ENCODE peak calls at places on chromosomes 1 and 21, in four cellular contexts. R, B, C and J are unnamed samples.

GRCh38 chr1:44327679-44328491 is 27.2 kb downstream of the ERI3 start:
- DNase-seq in R (peak; percentile 100), B (peak; percentile 81), C (peak; percentile 99), J (peak; percentile 64)

GRCh38 chr1:223319373-223319772 is 44.6 kb downstream of the SUSD4 start:
- DNase-seq in R (no peak), B (no peak), C (no peak), J (no peak)

GRCh38 chr1:156616463-156616862 is 2.8 kb upstream of the HAPLN2 start:
- DNase-seq in R (peak; percentile 60), B (no peak), C (peak; percentile 52), J (peak; percentile 69)

GRCh38 chr1:212002536-212002935 is 32.8 kb downstream of the INTS7 start:
- DNase-seq in R (no peak), B (no peak), C (no peak), J (no peak)

GRCh38 chr1:155173478-155174333 is at the start of gene TRIM46:
- DNase-seq in R (peak; percentile 49), B (peak; percentile 33), C (peak; percentile 54), J (no peak)

GRCh38 chr1:24955161-24955560 is 25.1 kb upstream of the RUNX3 start:
- DNase-seq in R (peak; percentile 76), B (no peak), C (peak; percentile 81), J (no peak)

GRCh38 chr1:7616076-7616833 is 154.8 kb upstream of the VAMP3 start:
- DNase-seq in R (peak; percentile 8), B (no peak), C (peak; percentile 39), J (peak; percentile 72)

GRCh38 chr21:42169758-42170157 is 49.2 kb upstream of the ABCG1 start:
- DNase-seq in R (no peak), B (no peak), C (no peak), J (no peak)

GRCh38 chr1:161260939-161261858 is 2.7 kb downstream of the PCP4L1 start:
- DNase-seq in R (no peak), B (no peak), C (peak; percentile 24), J (no peak)

GRCh38 chr1:7677111-7677510 is 94.0 kb upstream of the VAMP3 start:
- DNase-seq in R (no peak), B (no peak), C (no peak), J (no peak)

GRCh38 chr1:226233293-226233692 is 9.8 kb downstream of the MIXL1 start:
- DNase-seq in R (no peak), B (no peak), C (no peak), J (no peak)

GRCh38 chr1:171403396-171403795 is 81.9 kb upstream of the PRRC2C start:
- DNase-seq in R (peak; percentile 29), B (no peak), C (peak; percentile 21), J (no peak)

GRCh38 chr1:2556277-2557145 is at the start of gene TNFRSF14:
- DNase-seq in R (peak; percentile 49), B (no peak), C (peak; percentile 51), J (peak; percentile 50)

GRCh38 chr1:201790261-201790660 is 38.7 kb upstream of the IPO9 start:
- DNase-seq in R (peak; percentile 59), B (no peak), C (peak; percentile 27), J (no peak)

GRCh38 chr21:46221664-46222435 is 6.7 kb downstream of the LSS start:
- DNase-seq in R (no peak), B (no peak), C (no peak), J (peak; percentile 7)

GRCh38 chr1:171061425-171062143 is 29.1 kb upstream of the FMO3 start:
- DNase-seq in R (no peak), B (no peak), C (peak; percentile 69), J (no peak)

GRCh38 chr1:37255111-37255795 is 219.1 kb upstream of the ZC3H12A start:
- DNase-seq in R (peak; percentile 2), B (peak; percentile 35), C (peak; percentile 29), J (peak; percentile 79)

GRCh38 chr1:12197483-12197880 is 30.7 kb downstream of the TNFRSF1B start:
- DNase-seq in R (no peak), B (no peak), C (no peak), J (no peak)

GRCh38 chr1:218845589-218845988 is 328.1 kb upstream of the LYPLAL1 start:
- DNase-seq in R (no peak), B (no peak), C (no peak), J (no peak)

GRCh38 chr1:246724725-246725095 is 501 bp downstream of the SCCPDH start:
- DNase-seq in R (peak; percentile 26), B (peak; percentile 20), C (peak; percentile 57), J (peak; percentile 38)

GRCh38 chr1:58166417-58166816 is 380.1 kb downstream of the OMA1 start:
- DNase-seq in R (no peak), B (no peak), C (no peak), J (no peak)

GRCh38 chr1:162367073-162367472 is 9.6 kb downstream of the SPATA46 start:
- DNase-seq in R (no peak), B (no peak), C (no peak), J (no peak)

GRCh38 chr1:225763815-225764548 is 13.6 kb upstream of the SRP9 start:
- DNase-seq in R (peak; percentile 40), B (no peak), C (no peak), J (no peak)

GRCh38 chr1:235011064-235011598 is 117.5 kb downstream of the TOMM20 start:
- DNase-seq in R (no peak), B (no peak), C (no peak), J (no peak)

GRCh38 chr1:59972216-59972924 is 45.8 kb upstream of the CYP2J2 start:
- DNase-seq in R (no peak), B (no peak), C (no peak), J (no peak)

GRCh38 chr1:90198616-90199015 is 203.7 kb downstream of the ZNF326 start:
- DNase-seq in R (no peak), B (no peak), C (no peak), J (no peak)

GRCh38 chr1:228839656-228840055 is 104.4 kb downstream of the RHOU start:
- DNase-seq in R (no peak), B (no peak), C (no peak), J (no peak)

GRCh38 chr1:110161822-110162221 is 11.5 kb downstream of the SLC6A17 start:
- DNase-seq in R (no peak), B (no peak), C (no peak), J (no peak)

GRCh38 chr1:189977184-189977583 is 500.5 kb downstream of the BRINP3 start:
- DNase-seq in R (no peak), B (no peak), C (no peak), J (no peak)

GRCh38 chr1:240618946-240619345 is 7.0 kb upstream of the GREM2 start:
- DNase-seq in R (no peak), B (no peak), C (no peak), J (no peak)

GRCh38 chr1:84303154-84303830 is 1.8 kb downstream of the SAMD13 start:
- DNase-seq in R (no peak), B (no peak), C (no peak), J (no peak)

GRCh38 chr1:65247419-65248359 is 61.7 kb upstream of the DNAJC6 start:
- DNase-seq in R (peak; percentile 83), B (no peak), C (peak; percentile 76), J (peak; percentile 46)

GRCh38 chr1:6011946-6012258 is 19.7 kb upstream of the NPHP4 start:
- DNase-seq in R (no peak), B (no peak), C (no peak), J (no peak)

GRCh38 chr1:6008696-6009095 is 16.5 kb upstream of the NPHP4 start:
- DNase-seq in R (no peak), B (no peak), C (no peak), J (no peak)

GRCh38 chr1:6009120-6010040 is 17.2 kb upstream of the NPHP4 start:
- DNase-seq in R (no peak), B (no peak), C (no peak), J (no peak)

GRCh38 chr1:6011161-6011945 is 19.1 kb upstream of the NPHP4 start:
- DNase-seq in R (no peak), B (no peak), C (no peak), J (no peak)

DNA sequence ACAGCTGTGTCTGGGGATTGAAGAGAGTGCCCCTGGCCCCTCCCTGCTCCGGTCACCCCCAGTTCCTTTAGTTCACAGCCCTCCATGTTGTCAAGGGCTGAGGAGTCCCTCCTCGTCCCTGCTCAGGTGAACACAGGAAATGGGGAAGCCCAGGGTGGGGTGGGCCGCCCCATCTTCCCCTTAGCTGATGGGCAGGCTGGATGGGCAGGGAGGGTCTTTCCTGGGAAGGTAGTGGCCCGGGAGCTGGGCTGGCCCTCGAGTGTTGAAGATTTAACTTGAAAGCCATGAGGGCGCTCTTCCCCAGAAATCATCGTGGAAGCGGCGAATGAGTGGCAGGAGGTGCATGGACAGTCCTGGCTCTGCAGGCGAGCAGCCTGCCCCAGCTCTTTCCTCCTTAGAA is 18.3 kb upstream of the NPHP4 start:
- DNase-seq in R (no peak), B (no peak), C (no peak), J (no peak)
- H3K27ac ChIP-seq in R (no peak overlapping the region), B (no peak overlapping the region), C (no peak overlapping the region), J (no peak overlapping the region)

GRCh38 chr1:199338760-199339159 is 688.8 kb upstream of the NR5A2 start:
- DNase-seq in R (no peak), B (no peak), C (no peak), J (no peak)
- TF ChIP-seq CTCF in R (no peak), B (no peak), C (no peak), J (no peak)

DNA sequence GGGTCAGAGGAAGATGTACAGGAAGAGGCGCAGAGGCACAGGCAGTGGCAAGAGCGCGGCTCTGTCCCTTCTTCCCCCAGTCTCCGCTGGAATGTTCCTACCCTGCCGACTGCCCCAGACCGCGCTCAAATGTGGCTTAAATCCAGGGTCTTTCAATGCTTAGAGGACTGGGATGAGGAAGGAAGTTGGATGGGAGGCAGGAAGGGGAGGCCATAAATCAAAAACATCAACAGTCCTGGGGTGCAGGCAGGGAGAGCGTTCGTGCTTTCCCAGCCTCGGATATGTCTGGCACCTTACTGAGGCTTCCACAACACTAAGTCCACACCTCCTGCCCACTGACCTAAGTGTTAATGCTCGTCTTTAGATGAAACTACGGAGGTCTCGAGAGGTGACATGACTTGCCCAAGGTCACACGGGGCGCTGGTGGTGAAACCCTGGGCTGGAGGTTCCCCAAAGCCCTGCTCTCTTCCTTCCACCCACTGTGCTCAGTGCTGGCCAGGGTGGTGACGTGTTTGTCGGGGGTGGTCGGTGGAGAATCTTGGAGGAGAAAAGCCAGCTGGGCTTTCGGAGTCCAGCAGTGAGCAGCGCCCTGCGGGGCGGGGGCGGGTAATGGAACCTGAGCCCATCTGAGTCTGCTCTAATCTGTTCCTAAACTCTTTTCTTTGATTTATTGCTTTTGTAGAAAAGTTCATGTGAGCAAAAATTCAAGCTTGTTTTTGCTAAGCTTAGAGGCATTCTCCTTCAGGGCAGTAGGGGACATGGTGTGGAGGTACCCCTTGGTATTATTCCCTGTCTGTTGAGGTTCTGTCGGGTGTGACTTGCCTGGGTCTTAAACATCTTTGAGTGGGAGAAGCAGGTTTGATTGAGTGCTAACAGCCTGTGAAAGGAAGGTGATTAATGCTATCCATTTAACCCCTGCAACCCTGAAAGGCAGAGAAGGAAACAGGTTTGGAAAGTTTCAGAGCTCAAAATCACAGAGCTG is 725 bp downstream of the CDA start:
- DNase-seq in R (no peak), B (no peak), C (no peak), J (no peak)
- H3K4me3 ChIP-seq in R (no peak overlapping the region), B (no peak overlapping the region), C (peak overlapping the region; percentile 78), J (no peak overlapping the region)

DNA sequence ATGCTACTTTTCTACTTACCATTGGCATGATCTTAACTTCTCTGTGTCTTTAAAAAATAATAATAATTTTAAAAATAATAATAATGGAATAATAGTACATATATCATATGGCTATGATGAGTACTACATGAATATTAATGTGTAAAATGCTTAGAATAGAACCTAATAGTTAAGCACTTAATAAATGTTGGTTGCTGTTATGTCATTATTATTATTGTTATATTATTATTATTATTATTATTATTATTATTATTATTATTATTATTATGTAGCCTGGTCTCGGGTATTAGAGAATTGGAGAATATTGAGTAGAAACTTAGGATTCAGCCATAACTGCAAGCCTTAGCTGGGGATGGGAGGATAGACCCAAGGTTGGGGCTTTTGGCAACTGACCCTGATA is 108.2 kb downstream of the MAST2 start:
- DNase-seq in R (no peak), B (no peak), C (no peak), J (no peak)
- H3K27ac ChIP-seq in R (no peak overlapping the region), B (no peak overlapping the region), C (no peak overlapping the region), J (no peak overlapping the region)

GRCh38 chr1:222233441-222234180 is 314.3 kb downstream of the HHIPL2 start:
- DNase-seq in R (no peak), B (no peak), C (peak; percentile 28), J (no peak)
- TF ChIP-seq CTCF in R (no peak), B (no peak), C (peak; percentile 47), J (no peak)